ENCODE peak calls at places on chromosomes 5 and 9, in six cellular contexts. L, F, E, N, B and K are unnamed samples.
A peak's percentile ranks its signal among the peaks of the same experiment; 100 is the strongest.

GRCh38 chr5:90615355-90615754 is 56.8 kb downstream of the ADGRV1 start:
- DNase-seq in L (no peak), F (no peak), E (no peak), N (no peak), B (no peak), K (no peak)

GRCh38 chr5:178207917-178208280 is 3.6 kb downstream of the HNRNPAB start:
- DNase-seq in L (no peak), F (no peak), E (no peak), N (no peak), B (no peak), K (no peak)

GRCh38 chr5:180688326-180689070 is 39.1 kb upstream of the FLT4 start:
- DNase-seq in L (no peak), F (no peak), E (no peak), N (no peak), B (no peak), K (no peak)

GRCh38 chr9:136572003-136572595 is 26.3 kb upstream of the NOTCH1 start:
- DNase-seq in L (no peak), F (no peak), E (no peak), N (peak; percentile 67), B (no peak), K (no peak)

GRCh38 chr5:64207978-64208377 is 42.3 kb downstream of the RNF180 start:
- DNase-seq in L (peak; percentile 5), F (peak; percentile 44), E (no peak), N (peak; percentile 20), B (no peak), K (no peak)

GRCh38 chr9:118268046-118268445 is 563.8 kb downstream of the TLR4 start:
- DNase-seq in L (no peak), F (no peak), E (no peak), N (no peak), B (no peak), K (no peak)

GRCh38 chr9:100064872-100065581 is 33.8 kb downstream of the ERP44 start:
- DNase-seq in L (no peak), F (peak; percentile 84), E (no peak), N (no peak), B (no peak), K (no peak)

GRCh38 chr9:92763721-92764380 is 782 bp downstream of the BICD2 start:
- DNase-seq in L (peak; percentile 57), F (peak; percentile 57), E (peak; percentile 68), N (peak; percentile 57), B (no peak), K (peak; percentile 35)

GRCh38 chr9:32968101-32969011 is 33.1 kb downstream of the APTX start:
- DNase-seq in L (peak; percentile 64), F (peak; percentile 67), E (no peak), N (peak; percentile 61), B (peak; percentile 47), K (peak; percentile 32)

GRCh38 chr5:59275170-59275536 is 618.4 kb downstream of the PDE4D start:
- DNase-seq in L (no peak), F (peak; percentile 4), E (no peak), N (no peak), B (no peak), K (no peak)

GRCh38 chr5:65778126-65778525 is 56.1 kb downstream of the NLN start:
- DNase-seq in L (no peak), F (no peak), E (no peak), N (no peak), B (no peak), K (no peak)

GRCh38 chr9:124527781-124528180 is 20.6 kb upstream of the NR5A1 start:
- DNase-seq in L (no peak), F (peak; percentile 40), E (no peak), N (no peak), B (no peak), K (no peak)

GRCh38 chr9:138121438-138122050 is 244.0 kb downstream of the CACNA1B start:
- DNase-seq in L (no peak), F (no peak), E (no peak), N (no peak), B (no peak), K (no peak)

GRCh38 chr5:114324282-114324681 is 37.6 kb upstream of the KCNN2 start:
- DNase-seq in L (no peak), F (no peak), E (no peak), N (peak; percentile 20), B (no peak), K (no peak)

GRCh38 chr5:417765-418559 is 25.0 kb upstream of the EXOC3 start:
- DNase-seq in L (no peak), F (peak; percentile 55), E (no peak), N (no peak), B (no peak), K (no peak)

GRCh38 chr5:41574391-41574790 is 64.0 kb upstream of the PLCXD3 start:
- DNase-seq in L (no peak), F (no peak), E (no peak), N (no peak), B (no peak), K (no peak)

GRCh38 chr5:77428033-77428432 is 64.1 kb downstream of the WDR41 start:
- DNase-seq in L (no peak), F (peak; percentile 49), E (no peak), N (no peak), B (no peak), K (no peak)

GRCh38 chr5:170184007-170184687 is 48.6 kb upstream of the C5orf58 start:
- DNase-seq in L (peak; percentile 57), F (peak; percentile 69), E (peak; percentile 71), N (peak; percentile 75), B (peak; percentile 18), K (peak; percentile 54)

GRCh38 chr5:76372320-76373054 is 30.6 kb upstream of the IQGAP2 start:
- DNase-seq in L (no peak), F (peak; percentile 92), E (no peak), N (peak; percentile 47), B (no peak), K (no peak)

GRCh38 chr9:102778756-102779155 is 216.4 kb upstream of the CYLC2 start:
- DNase-seq in L (no peak), F (no peak), E (no peak), N (no peak), B (no peak), K (no peak)

GRCh38 chr9:133713211-133713959 is 24.8 kb downstream of the SARDH start:
- DNase-seq in L (peak; percentile 29), F (no peak), E (no peak), N (no peak), B (no peak), K (peak; percentile 46)

DNA sequence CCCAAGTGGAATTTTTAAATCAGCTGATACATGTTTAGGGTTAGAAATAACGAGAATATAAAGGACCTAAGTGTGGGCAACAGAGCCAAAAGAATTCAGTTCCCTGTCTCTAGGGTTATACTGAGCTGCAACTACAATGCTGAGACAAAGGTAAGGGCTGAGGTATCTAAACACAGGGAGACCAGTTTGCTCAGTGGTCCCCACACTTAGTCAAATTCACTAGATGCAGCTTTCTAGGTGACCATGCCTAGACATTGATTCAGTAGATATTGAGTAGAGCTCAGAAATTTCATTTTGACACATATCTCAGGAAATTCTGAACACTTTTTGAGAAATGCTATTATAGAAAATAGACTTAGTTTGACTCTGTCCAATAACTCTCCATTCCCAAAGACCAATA is 84.8 kb downstream of the PPP2R2B start:
- DNase-seq in L (no peak), F (no peak), E (no peak), N (no peak), B (no peak), K (no peak)
- H3K27ac ChIP-seq in L (no peak overlapping the region), F (no peak overlapping the region), E (no peak overlapping the region), N (no peak overlapping the region), B (no peak overlapping the region), K (no peak overlapping the region)

GRCh38 chr5:6383376-6383775 is 5.0 kb upstream of the MED10 start:
- DNase-seq in L (no peak), F (no peak), E (no peak), N (no peak), B (no peak), K (no peak)

GRCh38 chr5:6377121-6377520 is 1.2 kb downstream of the MED10 start:
- DNase-seq in L (no peak), F (peak; percentile 40), E (no peak), N (no peak), B (no peak), K (no peak)

GRCh38 chr5:6377582-6378127 is 692 bp downstream of the MED10 start:
- DNase-seq in L (peak; percentile 22), F (peak; percentile 34), E (no peak), N (no peak), B (no peak), K (no peak)

GRCh38 chr5:6378128-6379023 is at the start of gene MED10:
- DNase-seq in L (peak; percentile 95), F (peak; percentile 98), E (peak; percentile 96), N (peak; percentile 89), B (peak; percentile 97), K (peak; percentile 98)

GRCh38 chr5:6379246-6379645 is 899 bp upstream of the MED10 start:
- DNase-seq in L (no peak), F (no peak), E (no peak), N (no peak), B (no peak), K (no peak)
- H3K4me3 ChIP-seq in L (peak overlapping the region; percentile 88), F (peak overlapping the region; percentile 99), E (peak overlapping the region; percentile 98), N (peak overlapping the region; percentile 88), B (peak overlapping the region; percentile 84), K (no peak overlapping the region)

GRCh38 chr9:4084440-4084818 is 215.4 kb downstream of the GLIS3 start:
- DNase-seq in L (no peak), F (no peak), E (no peak), N (peak; percentile 32), B (peak; percentile 36), K (no peak)
- H3K27ac ChIP-seq in L (no peak overlapping the region), F (no peak overlapping the region), E (no peak overlapping the region), N (no peak overlapping the region), B (peak overlapping the region; percentile 42), K (no peak overlapping the region)

GRCh38 chr9:21967169-21967568 is 27.0 kb downstream of the CDKN2A start:
- DNase-seq in L (no peak), F (no peak), E (no peak), N (no peak), B (no peak), K (no peak)

GRCh38 chr9:21967707-21968106 is 26.5 kb downstream of the CDKN2A start:
- DNase-seq in L (no peak), F (no peak), E (no peak), N (no peak), B (no peak), K (no peak)

GRCh38 chr9:21964925-21965385 is 29.2 kb downstream of the CDKN2A start:
- DNase-seq in L (no peak), F (peak; percentile 63), E (no peak), N (no peak), B (no peak), K (no peak)

GRCh38 chr9:21966140-21966851 is 27.9 kb downstream of the CDKN2A start:
- DNase-seq in L (no peak), F (no peak), E (no peak), N (no peak), B (no peak), K (no peak)

GRCh38 chr9:21965401-21965951 is 28.7 kb downstream of the CDKN2A start:
- DNase-seq in L (no peak), F (peak; percentile 93), E (no peak), N (no peak), B (no peak), K (no peak)
- H3K4me3 ChIP-seq in L (no peak overlapping the region), F (peak overlapping the region; percentile 65), E (peak overlapping the region; percentile 43), N (no peak overlapping the region), B (no peak overlapping the region), K (no peak overlapping the region)

DNA sequence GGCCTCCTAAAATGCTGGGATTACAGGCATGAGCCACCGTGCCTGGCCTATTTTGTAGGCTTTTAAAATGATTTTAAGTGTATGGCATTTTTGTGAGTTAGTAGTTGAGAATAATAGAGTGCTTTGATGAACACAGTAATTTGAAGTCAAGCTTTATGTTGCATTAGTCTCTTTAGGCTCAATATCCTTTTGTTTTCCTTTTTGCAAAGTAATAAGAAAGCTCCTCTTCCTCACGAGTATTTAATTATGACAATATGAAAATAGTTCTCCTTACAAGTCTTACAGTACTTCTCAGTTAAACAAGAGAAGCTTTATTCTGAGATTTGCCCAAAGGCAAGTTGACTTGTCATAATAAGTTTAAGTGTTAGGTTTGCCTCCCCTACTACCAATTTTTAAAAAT is 69.0 kb downstream of the TJP2 start:
- DNase-seq in L (no peak), F (no peak), E (no peak), N (no peak), B (no peak), K (no peak)
- H3K27ac ChIP-seq in L (no peak overlapping the region), F (no peak overlapping the region), E (no peak overlapping the region), N (no peak overlapping the region), B (no peak overlapping the region), K (no peak overlapping the region)